ENCODE peak calls at places on chromosomes 3 and 15, in ten cellular contexts. U is cardiac fibroblast, Y is ELF-1, G is NCI-H510A treated with DMSO at 0.1 percent for 48 hours, Q is NCI-H1092, J is PC-3, K is right cardiac atrium, N is bronchial epithelial cell, Z is LHCN-M2, I is GDM1. L is an unnamed sample.

GRCh38 chr15:68191555-68191954 is 13.6 kb downstream of the CALML4 start:
- DNase-seq in U (no peak), Y (no peak), Q (no peak), G (no peak), Z (no peak), K (no peak), N (no peak), I (no peak), J (no peak), L (no peak)

GRCh38 chr3:79521221-79521848 is 246.5 kb downstream of the ROBO1 start:
- DNase-seq in U (peak), Y (peak), K (no peak), G (peak), I (no peak), Z (peak), Q (no peak), J (peak), N (peak), L (peak)

GRCh38 chr3:53974314-53974713 is 82.7 kb upstream of the SELENOK start:
- DNase-seq in G (no peak), J (no peak), Z (peak), N (no peak), U (peak), Q (no peak), I (no peak), Y (no peak), K (no peak), L (no peak)

GRCh38 chr15:89383635-89384604 is 49.3 kb upstream of the POLG start:
- DNase-seq in U (peak), G (peak), J (peak), I (no peak), Y (peak), N (peak), Q (peak), K (peak), Z (peak), L (no peak)

GRCh38 chr3:38404286-38404685 is 49.4 kb upstream of the ACVR2B start:
- DNase-seq in Z (peak), N (peak), K (peak), U (peak), I (no peak), J (peak), Q (no peak), Y (peak), G (no peak), L (peak)

GRCh38 chr3:5349343-5349742 is 161.8 kb downstream of the EDEM1 start:
- DNase-seq in G (no peak), I (no peak), Y (no peak), Z (no peak), U (no peak), Q (no peak), J (peak), K (no peak), N (peak), L (no peak)

GRCh38 chr3:34200576-34200975 is 402.1 kb downstream of the PDCD6IP start:
- DNase-seq in J (no peak), I (no peak), Q (no peak), K (no peak), Y (no peak), U (no peak), Z (no peak), N (no peak), G (no peak), L (no peak)

GRCh38 chr3:194640829-194641228 is 7.6 kb upstream of the TMEM44 start:
- DNase-seq in N (no peak), K (no peak), Z (peak), J (peak), Q (no peak), Y (no peak), G (no peak), I (no peak), U (peak), L (no peak)

GRCh38 chr3:46902188-46902631 is 24.7 kb downstream of the PTH1R start:
- DNase-seq in G (no peak), U (no peak), N (no peak), Q (no peak), K (peak), I (no peak), J (no peak), Y (no peak), Z (no peak), L (no peak)

GRCh38 chr3:113223831-113224240 is 12.5 kb downstream of the BOC start:
- DNase-seq in Y (no peak), I (peak), K (peak), G (no peak), U (no peak), Q (no peak), J (no peak), N (no peak), Z (no peak), L (no peak)

GRCh38 chr3:32865364-32865763 is 47.6 kb downstream of the TRIM71 start:
- DNase-seq in N (peak), Y (peak), Z (no peak), K (peak), Q (no peak), U (peak), G (no peak), I (no peak), J (peak), L (no peak)

GRCh38 chr3:15064299-15064834 is 748 bp downstream of the MRPS25 start:
- DNase-seq in I (no peak), K (no peak), Y (peak), N (peak), J (peak), G (peak), Q (no peak), U (peak), Z (peak), L (no peak)